ENCODE peak calls at places on chromosomes 5 and 9, in six cellular contexts. E is epithelial cell of esophagus, Y is mesothelial cell of epicardium, P is GM13977, G is nephron progenitor cell, Z is A549. D is an unnamed sample.

GRCh38 chr5:103562453-103563157 is at the start of gene NUDT12:
- DNase-seq in G (peak), Z (peak), Y (peak), E (peak), P (peak), D (peak)

GRCh38 chr9:112404367-112404979 is 24.6 kb downstream of the HSDL2 start:
- DNase-seq in E (no peak), P (no peak), Y (no peak), Z (no peak), G (no peak), D (no peak)

GRCh38 chr9:8855046-8855445 is 1055.5 kb upstream of the DMAC1 start:
- DNase-seq in Z (peak), P (no peak), E (no peak), G (no peak), Y (no peak), D (no peak)

GRCh38 chr9:93080406-93080805 is 15.6 kb upstream of the CARD19 start:
- DNase-seq in P (no peak), G (no peak), E (no peak), Y (no peak), Z (no peak), D (peak)

GRCh38 chr5:5005351-5005750 is 134.8 kb upstream of the ADAMTS16 start:
- DNase-seq in Y (no peak), P (no peak), G (no peak), E (peak), Z (no peak), D (no peak)

GRCh38 chr5:36683821-36684434 is 77.5 kb downstream of the SLC1A3 start:
- DNase-seq in E (no peak), P (no peak), G (peak), Z (no peak), Y (no peak), D (no peak)

GRCh38 chr9:136859821-136860269 is 6.3 kb downstream of the EDF1 start:
- DNase-seq in Y (no peak), G (no peak), Z (no peak), E (no peak), P (no peak), D (no peak)

GRCh38 chr5:31048282-31048974 is 145.1 kb upstream of the CDH6 start:
- DNase-seq in Z (no peak), P (no peak), G (no peak), E (no peak), Y (no peak), D (no peak)

GRCh38 chr5:109005611-109006010 is 257.9 kb downstream of the FER start:
- DNase-seq in E (peak), Z (no peak), P (no peak), G (no peak), Y (no peak), D (no peak)

GRCh38 chr5:6166698-6167394 is 211.5 kb downstream of the MED10 start:
- DNase-seq in Z (no peak), Y (no peak), G (no peak), E (peak), P (no peak), D (no peak)

GRCh38 chr5:126300293-126300692 is 122.9 kb upstream of the GRAMD2B start:
- DNase-seq in Z (no peak), Y (no peak), P (no peak), E (no peak), G (no peak), D (no peak)

DNA sequence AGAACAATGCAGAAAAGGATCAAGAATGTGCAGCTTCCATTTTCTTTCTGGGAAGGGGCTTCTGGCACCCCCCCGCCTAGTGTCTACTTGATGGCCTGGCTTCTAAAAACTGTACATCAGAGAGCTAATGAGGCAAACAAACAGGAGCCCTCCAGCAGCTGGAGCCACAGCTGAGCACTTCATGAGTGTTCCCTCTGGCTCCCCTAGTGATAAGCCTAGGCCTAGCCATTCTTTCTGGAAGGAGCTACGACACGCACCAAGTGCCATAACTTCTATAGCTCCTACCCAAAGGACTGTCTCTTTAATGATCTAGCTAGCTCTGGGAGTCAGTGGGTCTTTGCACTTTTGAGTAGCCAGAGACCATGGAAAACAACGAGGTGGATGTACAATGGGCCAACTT is 66.1 kb downstream of the DNAH5 start:
- DNase-seq in G (no peak), P (no peak), Y (no peak), Z (no peak), E (no peak), D (no peak)
- TF ChIP-seq CTCF in G (no peak), P (no peak), Y (no peak), Z (no peak), E (no peak), D (no peak)

DNA sequence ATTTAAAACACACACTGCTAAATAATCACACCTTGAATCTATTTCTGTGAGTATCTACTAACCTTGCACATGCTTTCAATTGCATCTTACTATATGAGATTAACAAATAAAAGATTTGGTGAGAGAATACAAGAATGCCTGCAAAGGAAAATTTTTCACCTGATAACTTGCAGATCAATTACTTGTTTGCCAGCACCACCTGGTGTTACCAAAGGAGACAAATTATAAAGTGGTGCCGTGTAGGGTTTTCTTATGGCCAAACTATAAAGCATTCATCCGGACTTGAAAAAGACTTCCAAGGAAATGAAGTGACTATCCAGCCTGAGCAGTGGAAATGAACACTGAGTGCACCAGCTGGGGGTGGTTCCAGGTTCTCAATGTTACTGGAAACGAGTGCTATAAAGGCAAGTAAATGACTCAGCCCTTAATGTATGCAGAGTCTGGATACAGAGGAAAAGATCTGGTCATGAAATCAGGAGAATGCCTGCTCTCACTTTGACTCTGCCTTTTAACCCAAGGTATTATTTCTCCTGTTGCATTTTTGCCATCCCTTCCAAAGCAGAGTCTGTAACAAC is 113.2 kb downstream of the DNAH5 start:
- DNase-seq in Y (no peak), G (no peak), P (no peak), Z (no peak), E (peak), D (no peak)
- TF ChIP-seq CTCF in Y (no peak), G (no peak), P (no peak), Z (peak), E (peak), D (no peak)

GRCh38 chr5:180097926-180098325 is 26.4 kb upstream of the RNF130 start:
- DNase-seq in G (no peak), Y (no peak), E (no peak), P (no peak), Z (no peak), D (no peak)

GRCh38 chr5:180096616-180097015 is 25.1 kb upstream of the RNF130 start:
- DNase-seq in E (no peak), P (no peak), Y (no peak), G (no peak), Z (no peak), D (no peak)

GRCh38 chr5:180098526-180098925 is 27.0 kb upstream of the RNF130 start:
- DNase-seq in E (no peak), Y (no peak), P (no peak), G (no peak), Z (no peak), D (no peak)

GRCh38 chr5:180095545-180095944 is 24.0 kb upstream of the RNF130 start:
- DNase-seq in Y (no peak), P (no peak), G (no peak), E (no peak), Z (no peak), D (no peak)

DNA sequence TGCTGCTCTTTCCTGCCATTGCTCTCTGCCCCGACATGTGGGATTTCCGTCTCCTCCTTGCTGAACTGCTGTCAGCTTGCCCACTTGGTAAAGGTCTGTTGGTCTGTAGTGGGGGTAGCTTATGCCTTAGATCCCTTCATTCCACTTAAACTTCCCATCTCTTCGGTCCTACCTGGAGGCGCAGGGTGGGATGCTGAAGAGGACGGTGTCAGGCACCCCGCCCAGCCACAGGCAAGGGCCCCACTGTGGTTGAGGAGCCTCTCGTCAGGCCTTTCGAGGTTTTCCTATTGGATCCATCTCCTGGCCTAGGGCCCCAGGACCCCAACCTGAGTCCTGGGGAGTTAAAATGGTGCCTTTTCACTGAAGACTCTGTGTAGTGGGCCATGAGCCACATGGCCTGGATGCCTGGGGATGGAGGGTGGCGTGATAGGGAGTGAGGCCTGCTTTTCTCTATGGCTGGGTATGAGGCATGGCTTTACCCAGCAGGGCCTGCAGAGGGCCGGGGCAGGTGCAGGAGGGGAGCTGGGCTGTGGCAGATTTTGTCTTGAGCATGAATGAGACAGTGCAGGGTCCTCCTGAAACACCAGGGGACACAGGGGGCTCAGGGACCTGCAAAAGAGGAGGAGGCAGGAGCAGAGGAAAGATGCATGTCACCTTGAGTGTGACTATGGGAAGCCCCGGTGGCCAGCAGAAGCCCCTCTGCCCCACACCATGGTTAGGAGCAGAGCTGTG is 25.8 kb upstream of the RNF130 start:
- DNase-seq in E (no peak), G (no peak), P (no peak), Z (no peak), Y (no peak), D (no peak)
- TF ChIP-seq CTCF in E (no peak), G (no peak), P (no peak), Z (no peak), Y (no peak), D (no peak)

GRCh38 chr5:175340180-175340579 is 103.8 kb downstream of the DRD1 start:
- DNase-seq in G (no peak), Z (no peak), Y (no peak), E (no peak), P (no peak), D (no peak)
- TF ChIP-seq CTCF in G (no peak), Z (no peak), Y (no peak), E (no peak), P (no peak), D (no peak)

DNA sequence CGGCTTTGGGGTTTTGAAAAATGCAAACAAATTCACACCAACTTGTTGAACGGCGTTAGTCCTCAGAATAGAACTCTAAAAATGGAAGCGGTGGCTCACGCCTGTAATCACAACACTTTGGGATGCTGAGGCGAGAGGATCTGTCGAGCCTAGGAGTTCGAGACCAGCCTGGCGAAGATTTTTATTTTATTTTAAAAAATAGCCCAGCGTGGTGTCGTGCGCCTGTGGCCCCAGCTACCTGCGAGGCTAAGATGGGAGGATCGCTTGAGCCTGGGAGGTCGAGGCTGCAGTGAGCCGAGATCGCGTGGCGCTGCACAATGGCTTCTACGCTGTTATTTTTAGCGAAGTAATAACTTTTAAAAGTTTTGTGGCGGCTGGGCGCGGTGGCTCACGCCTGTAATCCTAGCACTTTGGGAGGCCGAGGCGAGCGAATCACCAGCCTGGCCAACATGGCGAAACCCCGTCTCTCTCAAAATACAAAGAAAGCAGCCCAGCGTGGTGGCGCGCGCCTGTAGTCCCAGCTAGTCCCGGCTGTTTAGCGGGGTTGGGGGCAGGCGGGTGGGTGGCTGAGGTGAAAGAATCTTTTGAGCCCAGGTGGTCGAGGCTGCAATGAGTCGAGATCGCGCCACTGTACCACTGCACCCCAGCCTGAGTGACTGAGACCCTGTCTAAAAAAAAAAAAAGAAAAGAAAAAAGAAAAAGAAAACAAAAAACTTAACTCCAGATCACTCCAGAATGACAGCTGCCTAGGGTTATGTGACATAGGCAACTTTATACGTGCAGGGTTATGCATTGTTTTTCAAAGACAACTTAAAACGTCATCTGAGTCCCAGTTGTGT is 808 bp upstream of the PLIN2 start:
- DNase-seq in E (no peak), G (peak), P (peak), Y (peak), Z (peak), D (peak)
- TF ChIP-seq CTCF in E (no peak), G (no peak), P (no peak), Y (no peak), Z (no peak), D (no peak)

GRCh38 chr5:81203729-81204128 is 29.4 kb upstream of the CKMT2 start:
- DNase-seq in Z (no peak), E (no peak), P (no peak), Y (no peak), G (no peak), D (no peak)

GRCh38 chr5:81202652-81203051 is 30.5 kb upstream of the CKMT2 start:
- DNase-seq in Y (no peak), E (no peak), Z (no peak), P (no peak), G (no peak), D (no peak)

GRCh38 chr5:81207009-81207408 is 26.1 kb upstream of the CKMT2 start:
- DNase-seq in E (peak), G (no peak), Z (peak), Y (no peak), P (no peak), D (no peak)

GRCh38 chr5:81204205-81204604 is 28.9 kb upstream of the CKMT2 start:
- DNase-seq in E (no peak), G (no peak), Y (no peak), P (no peak), Z (no peak), D (no peak)

DNA sequence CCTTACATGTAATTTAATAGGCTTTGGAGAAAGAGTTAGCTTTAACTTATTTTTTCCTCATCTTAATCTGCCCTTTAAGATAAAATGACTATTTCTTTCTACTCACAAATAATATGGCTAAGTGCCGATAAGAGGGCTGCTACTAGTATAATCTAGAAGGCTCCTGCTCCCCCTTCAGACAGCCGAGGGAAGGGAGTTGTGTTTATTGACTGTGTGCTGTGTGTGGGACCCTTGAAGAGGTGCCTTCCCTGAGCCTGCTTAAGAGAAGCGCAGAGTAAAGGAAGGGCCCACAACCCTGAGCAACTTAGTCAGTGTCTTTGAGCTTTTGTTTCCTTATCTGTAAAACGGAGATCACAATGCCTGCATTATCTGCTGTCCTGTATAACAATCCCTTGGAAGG is 28.1 kb upstream of the CKMT2 start:
- DNase-seq in P (no peak), G (no peak), Z (no peak), E (no peak), Y (no peak), D (no peak)
- TF ChIP-seq CTCF in P (no peak), G (no peak), Z (no peak), E (no peak), Y (no peak), D (no peak)

GRCh38 chr5:141863569-141864178 is 14.5 kb downstream of the PCDH1 start:
- DNase-seq in G (no peak), Z (no peak), E (no peak), Y (no peak), P (no peak), D (no peak)
- TF ChIP-seq CTCF in G (no peak), Z (no peak), E (no peak), Y (no peak), P (no peak), D (no peak)

DNA sequence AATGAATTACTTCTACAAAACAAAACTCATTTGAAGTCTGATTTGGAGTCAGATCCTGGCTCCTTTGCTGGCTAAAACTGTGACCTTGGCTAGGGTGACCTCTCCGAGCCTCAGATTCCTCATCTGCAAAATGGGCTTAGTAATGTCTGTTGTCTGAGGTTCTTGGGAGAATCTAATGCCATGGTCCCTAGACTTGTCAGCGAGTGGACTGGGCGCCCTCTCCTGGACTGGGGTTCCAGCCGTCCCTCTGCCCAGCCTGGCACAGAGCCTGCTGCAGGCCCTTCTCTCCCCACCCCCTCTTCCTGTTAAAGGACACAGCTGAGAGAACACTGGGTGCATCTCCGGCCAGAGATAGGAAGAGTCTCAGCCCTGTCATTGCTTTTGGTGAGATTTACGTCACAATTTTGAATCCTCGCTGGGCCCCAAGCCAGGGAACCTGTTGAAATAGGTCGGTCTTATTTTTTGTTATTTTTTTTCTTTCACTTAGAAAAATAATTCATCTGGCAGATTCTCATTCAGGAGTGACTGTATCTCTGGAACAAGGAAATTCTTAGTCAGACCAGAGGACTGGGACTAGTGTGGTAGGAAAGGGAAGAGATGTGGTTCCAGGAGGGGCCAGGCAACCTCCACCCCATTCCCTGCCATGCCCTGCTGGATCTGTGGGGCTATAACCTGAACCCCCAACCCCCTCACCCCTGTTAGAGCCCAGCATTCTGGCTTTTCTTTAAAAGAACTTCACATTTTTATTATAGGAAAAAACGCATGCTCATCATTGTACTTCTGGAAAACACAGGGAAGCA is 48.2 kb upstream of the RPL26L1 start:
- DNase-seq in Y (no peak), P (peak), G (no peak), Z (peak), E (no peak), D (peak)
- TF ChIP-seq CTCF in Y (no peak), P (peak), G (no peak), Z (peak), E (peak), D (no peak)

GRCh38 chr9:89920901-89921300 is 316.1 kb downstream of the GADD45G start:
- DNase-seq in Z (no peak), P (no peak), G (no peak), E (no peak), Y (no peak), D (no peak)

GRCh38 chr9:89920131-89920530 is 315.3 kb downstream of the GADD45G start:
- DNase-seq in E (no peak), G (no peak), Z (no peak), P (no peak), Y (no peak), D (no peak)

GRCh38 chr9:89922099-89922498 is 317.3 kb downstream of the GADD45G start:
- DNase-seq in E (no peak), P (no peak), Y (no peak), Z (no peak), G (no peak), D (no peak)

GRCh38 chr9:89917861-89918260 is 313.0 kb downstream of the GADD45G start:
- DNase-seq in E (no peak), Y (no peak), P (no peak), G (no peak), Z (no peak), D (no peak)

DNA sequence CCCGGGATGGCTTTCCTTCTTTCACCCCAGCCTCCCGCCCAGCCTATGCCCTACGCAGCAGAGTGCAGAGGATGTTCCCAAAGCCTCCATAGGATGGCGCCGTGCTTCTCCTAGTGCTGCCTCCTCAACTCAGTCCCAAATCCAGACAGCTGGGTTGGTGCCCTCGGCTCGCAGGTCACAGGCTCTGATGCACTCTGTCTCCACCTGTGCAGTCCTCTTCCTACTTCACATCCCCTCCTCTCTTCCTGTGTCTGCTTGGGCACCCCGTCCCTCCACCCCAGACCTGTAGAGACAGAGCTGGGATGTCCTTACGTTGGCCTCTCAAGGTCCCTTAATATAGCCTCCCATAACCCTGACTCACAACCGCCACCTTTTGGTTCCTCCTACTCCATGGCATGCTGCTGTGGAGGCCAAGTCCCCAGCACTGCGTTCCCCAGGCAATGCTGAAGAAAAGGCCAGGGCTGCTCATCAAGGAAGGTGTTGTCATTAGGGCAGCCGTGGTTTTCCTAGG is 314.4 kb downstream of the GADD45G start:
- DNase-seq in Z (peak), P (peak), G (no peak), E (no peak), Y (no peak), D (no peak)
- TF ChIP-seq CTCF in Z (no peak), P (peak), G (no peak), E (no peak), Y (no peak), D (no peak)

D was measured in activated B cell treated with CpG ODN at 0.5 μM for 24 hours.